ENCODE peak calls at places on chromosomes 7 and 10, in nine cellular contexts. R, K, P, A, T, I, W, X and J are unnamed samples.

GRCh38 chr10:80686734-80687561 is 149.2 kb downstream of the SH2D4B start:
- DNase-seq in R (no peak), K (no peak), P (no peak), A (no peak), T (no peak), I (no peak), W (no peak), X (no peak), J (no peak)

GRCh38 chr10:101228682-101229274 is 485 bp downstream of the LBX1 start:
- DNase-seq in R (no peak), K (peak), P (no peak), A (no peak), T (no peak), I (no peak), W (no peak), X (no peak), J (no peak)

GRCh38 chr10:43073721-43074120 is 3.1 kb upstream of the RET start:
- DNase-seq in R (no peak), K (no peak), P (no peak), A (no peak), T (no peak), I (no peak), W (no peak), X (no peak), J (no peak)

GRCh38 chr10:96283756-96284155 is 12.4 kb upstream of the BLNK start:
- DNase-seq in R (no peak), K (no peak), P (no peak), A (no peak), T (no peak), I (no peak), W (no peak), X (no peak), J (no peak)

GRCh38 chr10:63115732-63116383 is 17.3 kb upstream of the NRBF2 start:
- DNase-seq in R (peak), K (no peak), P (peak), A (peak), T (no peak), I (peak), W (peak), X (peak), J (peak)

GRCh38 chr7:140552240-140552679 is 73.0 kb upstream of the MKRN1 start:
- DNase-seq in R (no peak), K (no peak), P (no peak), A (no peak), T (no peak), I (no peak), W (no peak), X (no peak), J (no peak)

GRCh38 chr10:71878327-71879034 is 27.4 kb upstream of the PSAP start:
- DNase-seq in R (no peak), K (no peak), P (no peak), A (no peak), T (no peak), I (no peak), W (peak), X (no peak), J (no peak)

GRCh38 chr7:8579661-8580060 is 146.3 kb downstream of the NXPH1 start:
- DNase-seq in R (no peak), K (no peak), P (no peak), A (no peak), T (no peak), I (no peak), W (no peak), X (no peak), J (no peak)

GRCh38 chr7:76326646-76327233 is 24.3 kb downstream of the HSPB1 start:
- DNase-seq in R (peak), K (peak), P (no peak), A (no peak), T (no peak), I (peak), W (no peak), X (no peak), J (peak)

GRCh38 chr10:75461672-75462649 is 30.5 kb downstream of the LRMDA start:
- DNase-seq in R (no peak), K (no peak), P (no peak), A (no peak), T (no peak), I (no peak), W (no peak), X (no peak), J (no peak)

GRCh38 chr7:73507556-73507955 is 14.5 kb downstream of the BAZ1B start:
- DNase-seq in R (no peak), K (no peak), P (no peak), A (no peak), T (no peak), I (no peak), W (no peak), X (no peak), J (no peak)

GRCh38 chr7:157266272-157266671 is 70.5 kb upstream of the DNAJB6 start:
- DNase-seq in R (peak), K (no peak), P (no peak), A (no peak), T (no peak), I (no peak), W (no peak), X (no peak), J (no peak)

GRCh38 chr7:2956526-2957368 is 86.9 kb downstream of the CARD11 start:
- DNase-seq in R (peak), K (peak), P (no peak), A (no peak), T (peak), I (peak), W (no peak), X (peak), J (peak)

GRCh38 chr7:73770002-73770859 is at the start of gene CLDN3:
- DNase-seq in R (no peak), K (peak), P (peak), A (no peak), T (no peak), I (no peak), W (no peak), X (peak), J (no peak)

GRCh38 chr10:93589648-93590562 is 11.1 kb downstream of the RBP4 start:
- DNase-seq in R (no peak), K (no peak), P (no peak), A (no peak), T (no peak), I (no peak), W (no peak), X (no peak), J (no peak)

GRCh38 chr7:98378210-98378819 is 22.6 kb downstream of the BAIAP2L1 start:
- DNase-seq in R (no peak), K (no peak), P (no peak), A (no peak), T (no peak), I (no peak), W (no peak), X (no peak), J (no peak)

GRCh38 chr7:115085421-115085820 is 163.5 kb downstream of the MDFIC start:
- DNase-seq in R (no peak), K (no peak), P (no peak), A (no peak), T (no peak), I (no peak), W (no peak), X (no peak), J (no peak)

GRCh38 chr7:132443776-132444520 is 132.3 kb downstream of the PLXNA4 start:
- DNase-seq in R (no peak), K (no peak), P (no peak), A (no peak), T (no peak), I (no peak), W (no peak), X (no peak), J (no peak)

DNA sequence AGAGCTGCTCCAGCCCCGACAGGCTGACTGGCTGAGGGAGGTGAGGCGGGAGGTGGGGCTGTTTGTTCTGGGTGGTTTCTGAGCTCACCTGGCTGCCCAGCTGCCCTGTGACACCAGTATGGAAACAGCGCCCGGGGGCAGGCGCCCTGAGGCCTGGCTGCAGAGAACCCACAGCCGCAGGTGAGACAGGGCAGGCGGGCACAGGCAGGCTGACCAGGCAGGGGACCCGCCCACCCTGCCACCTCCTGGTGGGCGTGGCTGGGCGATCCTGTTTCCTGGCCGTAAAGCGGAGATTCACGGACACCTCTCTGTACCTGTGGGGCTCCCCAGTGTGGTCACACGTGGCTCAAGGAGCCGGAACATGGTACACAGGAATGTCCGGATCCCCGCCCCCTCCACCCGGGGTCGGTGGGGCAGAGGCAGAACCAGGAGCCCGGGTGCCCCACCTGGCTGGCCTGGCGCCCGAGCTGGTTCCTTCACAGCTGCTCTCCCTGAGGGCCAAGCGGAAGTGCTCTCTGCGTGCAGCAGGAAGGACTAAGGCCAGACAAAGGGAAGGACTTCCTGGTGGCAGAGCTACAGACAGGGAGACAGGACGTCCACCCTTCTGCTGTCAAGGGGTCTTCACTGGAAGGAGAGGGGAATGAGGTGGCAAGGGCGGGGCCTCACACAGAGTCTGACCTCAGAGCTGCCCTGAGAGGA is 3.9 kb downstream of the MICALL2 start:
- DNase-seq in R (no peak), K (no peak), P (peak), A (no peak), T (no peak), I (no peak), W (no peak), X (peak), J (no peak)
- H3K4me3 ChIP-seq in R (no peak), K (no peak), P (no peak), A (no peak), T (no peak), I (no peak), W (peak), X (peak), J (no peak)

GRCh38 chr10:97679594-97679993 is 7.4 kb downstream of the AVPI1 start:
- DNase-seq in R (no peak), K (no peak), P (no peak), A (no peak), T (no peak), I (no peak), W (no peak), X (no peak), J (no peak)

GRCh38 chr10:97682042-97682441 is 5.0 kb downstream of the AVPI1 start:
- DNase-seq in R (no peak), K (no peak), P (no peak), A (no peak), T (no peak), I (no peak), W (no peak), X (no peak), J (no peak)

GRCh38 chr10:97673736-97674525 is 13.1 kb downstream of the AVPI1 start:
- DNase-seq in R (peak), K (no peak), P (no peak), A (peak), T (no peak), I (peak), W (no peak), X (no peak), J (peak)

GRCh38 chr10:97676770-97677581 is 10.1 kb downstream of the AVPI1 start:
- DNase-seq in R (peak), K (peak), P (peak), A (peak), T (no peak), I (peak), W (no peak), X (no peak), J (peak)
- TF ChIP-seq CTCF in R (peak), K (peak), P (peak), A (peak), T (peak), I (peak), W (peak), X (peak), J (peak)

GRCh38 chr10:119308089-119308488 is 100.7 kb downstream of the GRK5 start:
- DNase-seq in R (no peak), K (no peak), P (no peak), A (no peak), T (no peak), I (no peak), W (no peak), X (no peak), J (no peak)

GRCh38 chr10:119308556-119309422 is 101.4 kb downstream of the GRK5 start:
- DNase-seq in R (no peak), K (no peak), P (no peak), A (no peak), T (no peak), I (no peak), W (no peak), X (no peak), J (no peak)

GRCh38 chr10:119305860-119306513 is 98.6 kb downstream of the GRK5 start:
- DNase-seq in R (peak), K (peak), P (no peak), A (peak), T (peak), I (peak), W (no peak), X (no peak), J (peak)

GRCh38 chr10:119306514-119306951 is 99.2 kb downstream of the GRK5 start:
- DNase-seq in R (no peak), K (peak), P (no peak), A (peak), T (no peak), I (no peak), W (no peak), X (no peak), J (no peak)

DNA sequence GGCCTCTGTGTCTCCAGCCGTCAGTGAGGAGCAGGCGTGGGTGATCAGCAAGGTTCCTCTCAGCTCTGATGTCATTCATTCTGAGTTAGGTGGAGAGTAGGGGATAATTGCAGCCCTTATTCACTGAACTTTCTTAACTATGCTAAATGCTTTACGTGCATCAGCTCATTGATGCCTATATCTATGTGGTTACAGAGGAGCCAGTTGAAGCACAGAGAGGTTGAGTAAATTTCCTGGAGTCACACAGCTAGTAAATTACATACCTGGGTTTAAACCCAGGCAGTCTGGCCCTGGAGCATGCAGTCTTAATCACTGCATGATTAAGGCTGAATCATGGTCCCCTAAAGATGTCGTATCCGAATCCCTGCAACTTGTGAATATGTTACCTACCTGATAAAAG is 99.6 kb downstream of the GRK5 start:
- DNase-seq in R (peak), K (no peak), P (no peak), A (no peak), T (no peak), I (no peak), W (no peak), X (no peak), J (no peak)
- H3K4me3 ChIP-seq in R (no peak), K (no peak), P (no peak), A (no peak), T (no peak), I (no peak), W (no peak), X (no peak), J (no peak)

DNA sequence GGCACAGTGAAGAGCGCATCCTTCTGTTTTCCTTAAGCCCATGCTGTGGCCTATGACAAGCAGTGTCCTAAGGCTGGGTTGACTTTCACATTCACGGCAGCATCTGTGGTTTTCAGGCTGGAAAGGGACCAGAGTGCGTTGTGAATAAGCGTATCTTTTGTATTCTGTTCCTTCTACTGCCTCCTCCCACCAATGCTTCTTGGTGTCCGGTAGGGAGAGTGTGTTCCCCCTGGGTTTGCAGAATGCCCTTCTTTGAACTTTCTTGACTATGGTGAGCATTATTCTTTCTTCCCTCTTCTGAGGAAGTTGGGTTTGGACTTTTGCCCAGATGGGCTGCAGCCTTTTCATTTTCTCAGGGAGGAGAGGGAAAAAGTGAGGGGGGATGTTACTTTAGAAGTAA is 73.6 kb downstream of the ABCA13 start:
- DNase-seq in R (peak), K (no peak), P (no peak), A (no peak), T (no peak), I (peak), W (no peak), X (no peak), J (peak)
- TF ChIP-seq CTCF in R (no peak), K (no peak), P (no peak), A (no peak), T (no peak), I (peak), W (no peak), X (no peak), J (peak)

GRCh38 chr10:97365761-97366351 is 31.3 kb upstream of the FRAT2 start:
- DNase-seq in R (no peak), K (no peak), P (no peak), A (no peak), T (no peak), I (no peak), W (no peak), X (no peak), J (no peak)
- H3K4me3 ChIP-seq in R (no peak), K (no peak), P (no peak), A (no peak), T (no peak), I (no peak), W (no peak), X (no peak), J (no peak)

DNA sequence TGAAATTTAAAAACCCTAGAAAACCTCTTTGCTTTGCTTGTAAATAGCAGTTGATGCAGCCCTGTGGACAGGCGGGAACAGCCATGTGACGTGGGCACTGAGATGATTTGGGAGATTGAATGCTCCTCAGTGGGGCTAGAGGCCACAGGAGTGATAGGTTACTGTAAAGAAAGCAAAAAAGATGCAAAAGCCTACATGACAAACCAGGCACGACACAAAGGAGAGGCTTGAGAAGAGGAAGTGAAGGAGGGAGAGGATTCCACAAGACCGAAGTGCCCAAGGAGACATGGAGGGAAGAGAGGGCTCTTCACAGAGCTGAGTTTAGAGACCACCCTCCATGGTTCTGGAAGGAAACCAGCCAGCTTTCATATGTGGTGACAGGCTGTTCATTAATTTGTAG is 25.7 kb downstream of the IKZF1 start:
- DNase-seq in R (no peak), K (no peak), P (no peak), A (no peak), T (no peak), I (no peak), W (no peak), X (no peak), J (no peak)
- TF ChIP-seq CTCF in R (no peak), K (no peak), P (no peak), A (no peak), T (no peak), I (no peak), W (no peak), X (no peak), J (no peak)

GRCh38 chr7:93569189-93569588 is 5.3 kb downstream of the CALCR start:
- DNase-seq in R (no peak), K (no peak), P (no peak), A (no peak), T (no peak), I (peak), W (no peak), X (no peak), J (no peak)

GRCh38 chr7:93574269-93574645 is 267 bp downstream of the CALCR start:
- DNase-seq in R (no peak), K (no peak), P (no peak), A (no peak), T (no peak), I (no peak), W (no peak), X (no peak), J (no peak)

GRCh38 chr7:93575555-93576397 is 1.3 kb upstream of the CALCR start:
- DNase-seq in R (no peak), K (peak), P (no peak), A (no peak), T (no peak), I (no peak), W (no peak), X (peak), J (no peak)

GRCh38 chr7:93578762-93579161 is 4.2 kb upstream of the CALCR start:
- DNase-seq in R (no peak), K (no peak), P (no peak), A (no peak), T (no peak), I (no peak), W (no peak), X (no peak), J (no peak)

DNA sequence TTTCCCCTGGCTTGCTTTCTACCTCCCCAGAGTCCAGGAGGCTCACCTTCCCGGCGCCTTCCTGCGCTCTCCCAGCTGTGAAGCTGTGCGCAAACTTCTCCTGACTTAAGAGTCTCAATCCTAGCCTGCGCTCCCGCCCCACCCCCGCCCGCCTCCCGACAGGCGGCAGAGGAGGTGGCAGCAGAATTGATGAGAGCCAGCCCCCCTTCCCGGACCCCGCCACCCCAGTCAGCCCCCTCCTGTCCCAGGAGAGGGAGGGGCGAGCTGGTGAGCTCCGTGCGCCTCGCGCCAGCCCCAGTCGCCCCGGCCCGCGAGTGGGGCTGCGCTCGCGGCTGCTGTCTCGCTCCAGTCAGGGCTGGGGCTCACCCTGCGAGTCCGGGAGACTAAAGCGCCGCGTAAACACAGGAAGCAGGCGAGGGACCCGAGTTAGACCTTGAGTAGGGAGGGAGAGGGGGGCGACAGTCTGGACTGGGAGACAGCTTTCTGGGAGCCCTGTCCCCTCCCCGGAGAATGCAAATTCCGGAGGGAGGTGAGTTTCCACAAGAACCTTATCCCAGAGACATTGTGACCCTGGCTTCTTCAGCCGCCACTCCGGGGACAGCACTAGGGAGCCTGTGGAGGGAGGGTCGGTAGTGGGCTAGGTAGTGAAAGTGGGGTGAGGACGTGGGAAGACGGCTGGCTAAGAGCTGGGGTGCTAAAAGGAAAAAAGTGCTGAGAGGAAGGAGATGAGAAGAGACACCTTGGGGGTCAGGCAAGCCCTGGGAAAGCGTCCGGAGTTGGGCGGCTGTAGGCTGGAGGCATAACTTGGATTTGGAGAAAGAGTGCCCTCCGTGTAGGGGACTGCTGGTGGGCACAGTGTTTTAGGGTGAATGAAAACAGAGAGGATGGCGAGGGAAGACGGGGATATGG is at the start of gene CALCR:
- DNase-seq in R (no peak), K (peak), P (no peak), A (no peak), T (no peak), I (peak), W (no peak), X (peak), J (no peak)
- H3K4me3 ChIP-seq in R (no peak), K (peak), P (no peak), A (no peak), T (no peak), I (no peak), W (peak), X (peak), J (no peak)

GRCh38 chr10:11355625-11356024 is 255.8 kb downstream of the USP6NL start:
- DNase-seq in R (no peak), K (no peak), P (no peak), A (no peak), T (no peak), I (peak), W (no peak), X (no peak), J (no peak)
- TF ChIP-seq CTCF in R (no peak), K (no peak), P (no peak), A (no peak), T (no peak), I (no peak), W (no peak), X (no peak), J (no peak)